ENCODE peak calls at places on chromosomes 13 and 19, in four cellular contexts. C is activated T-helper 9 cell treated with anti-CD3 and anti-CD28 coated beads, Interleukin-2, amount 50 U/mL, for 16 hours; J is fibroblast of the conjunctiva; F is activated CD8-positive, alpha-beta T cell treated with anti-CD3 and anti-CD28 coated beads, Interleukin-2, amount 10 ng/mL, durations not matched to agents 7 days and 5 days. H is an unnamed sample.
A peak's percentile ranks its signal among the peaks of the same experiment; 100 is the strongest.

GRCh38 chr13:29578300-29579048 is 17.0 kb downstream of the SLC7A1 start:
- DNase-seq in C (no peak), J (no peak), F (no peak), H (no peak)

GRCh38 chr13:106464076-106464475 is 71.4 kb downstream of the EFNB2 start:
- DNase-seq in C (no peak), J (no peak), F (no peak), H (no peak)

GRCh38 chr19:13557756-13558398 is 51.6 kb upstream of the CACNA1A start:
- DNase-seq in C (no peak), J (no peak), F (no peak), H (no peak)

GRCh38 chr19:44071824-44072542 is at the start of gene ZNF284:
- DNase-seq in C (peak; percentile 67), J (peak; percentile 83), F (peak; percentile 88), H (peak; percentile 93)

GRCh38 chr13:37618554-37618953 is 20.0 kb upstream of the POSTN start:
- DNase-seq in C (no peak), J (peak; percentile 44), F (no peak), H (no peak)

GRCh38 chr13:79196366-79196765 is 209.7 kb downstream of the RBM26 start:
- DNase-seq in C (no peak), J (no peak), F (no peak), H (no peak)

GRCh38 chr19:47509973-47510372 is 4.9 kb downstream of the NAPA start:
- DNase-seq in C (no peak), J (no peak), F (no peak), H (no peak)

GRCh38 chr19:38264486-38265212 is at the start of gene SPINT2:
- DNase-seq in C (no peak), J (no peak), F (peak; percentile 59), H (no peak)

GRCh38 chr19:4676955-4677731 is 7.0 kb upstream of the MYDGF start:
- DNase-seq in C (no peak), J (peak; percentile 47), F (peak; percentile 27), H (peak; percentile 17)

GRCh38 chr13:64446372-64446771 is 2783.8 kb downstream of the PCDH9 start:
- DNase-seq in C (no peak), J (no peak), F (no peak), H (no peak)

GRCh38 chr19:10289836-10290438 is at the start of gene ICAM5:
- DNase-seq in C (no peak), J (no peak), F (peak; percentile 49), H (no peak)

GRCh38 chr13:114026128-114026880 is 52.4 kb upstream of the C13orf46 start:
- DNase-seq in C (no peak), J (no peak), F (no peak), H (no peak)

GRCh38 chr13:99916366-99917103 is 55.0 kb downstream of the ZIC5 start:
- DNase-seq in C (no peak), J (peak; percentile 63), F (peak; percentile 42), H (peak; percentile 51)

GRCh38 chr19:13995878-13996765 is 10.0 kb downstream of the RFX1 start:
- DNase-seq in C (no peak), J (no peak), F (no peak), H (no peak)

GRCh38 chr19:1970806-1971502 is 30.0 kb downstream of the CSNK1G2 start:
- DNase-seq in C (no peak), J (no peak), F (no peak), H (no peak)

H was measured in DND-41.